ENCODE peak calls at places on chromosomes 11 and 22, in four cellular contexts. One of them, this sample, is unnamed.

GRCh38 chr22:37267128-37267587 is 15.2 kb upstream of the CYTH4 start:
- DNase-seq in upper lobe of right lung: peak; percentile 76
- DNase-seq in lower lobe of right lung: peak; percentile 71
- DNase-seq in adrenal gland: peak; percentile 39
- DNase-seq in this sample: no peak

GRCh38 chr11:31419669-31420068 is 50.0 kb downstream of the DNAJC24 start:
- DNase-seq in upper lobe of right lung: no peak
- DNase-seq in lower lobe of right lung: no peak
- DNase-seq in adrenal gland: no peak
- DNase-seq in this sample: no peak

GRCh38 chr11:111982019-111982464 is 43.2 kb upstream of the DLAT start:
- DNase-seq in upper lobe of right lung: peak; percentile 73
- DNase-seq in lower lobe of right lung: peak; percentile 75
- DNase-seq in adrenal gland: peak; percentile 76
- DNase-seq in this sample: peak; percentile 41

GRCh38 chr11:9726313-9727022 is 62.6 kb downstream of the SWAP70 start:
- DNase-seq in upper lobe of right lung: no peak
- DNase-seq in lower lobe of right lung: no peak
- DNase-seq in adrenal gland: no peak
- DNase-seq in this sample: peak; percentile 68

GRCh38 chr11:11218287-11218986 is 134.6 kb downstream of the CSNK2A3 start:
- DNase-seq in upper lobe of right lung: no peak
- DNase-seq in lower lobe of right lung: no peak
- DNase-seq in adrenal gland: peak; percentile 13
- DNase-seq in this sample: no peak

GRCh38 chr11:118139578-118139977 is 13.0 kb downstream of the SCN4B start:
- DNase-seq in upper lobe of right lung: peak; percentile 5
- DNase-seq in lower lobe of right lung: no peak
- DNase-seq in adrenal gland: no peak
- DNase-seq in this sample: no peak

GRCh38 chr11:32698579-32698978 is 95.9 kb downstream of the CCDC73 start:
- DNase-seq in upper lobe of right lung: no peak
- DNase-seq in lower lobe of right lung: no peak
- DNase-seq in adrenal gland: no peak
- DNase-seq in this sample: no peak

GRCh38 chr11:78336877-78337553 is 80.6 kb downstream of the GAB2 start:
- DNase-seq in upper lobe of right lung: no peak
- DNase-seq in lower lobe of right lung: no peak
- DNase-seq in adrenal gland: no peak
- DNase-seq in this sample: no peak

GRCh38 chr11:103773059-103773458 is 263.4 kb upstream of the DDI1 start:
- DNase-seq in upper lobe of right lung: no peak
- DNase-seq in lower lobe of right lung: no peak
- DNase-seq in adrenal gland: no peak
- DNase-seq in this sample: peak; percentile 56

GRCh38 chr11:76591416-76591815 is 79.1 kb downstream of the LRRC32 start:
- DNase-seq in upper lobe of right lung: no peak
- DNase-seq in lower lobe of right lung: no peak
- DNase-seq in adrenal gland: no peak
- DNase-seq in this sample: no peak

GRCh38 chr11:45580399-45580798 is 85.0 kb downstream of the CHST1 start:
- DNase-seq in upper lobe of right lung: peak; percentile 37
- DNase-seq in lower lobe of right lung: no peak
- DNase-seq in adrenal gland: peak; percentile 32
- DNase-seq in this sample: peak; percentile 45

GRCh38 chr11:122141757-122142156 is 25.7 kb upstream of the BLID start:
- DNase-seq in upper lobe of right lung: no peak
- DNase-seq in lower lobe of right lung: no peak
- DNase-seq in adrenal gland: no peak
- DNase-seq in this sample: no peak

GRCh38 chr11:84247931-84248330 is 961.8 kb upstream of the CCDC90B start:
- DNase-seq in upper lobe of right lung: no peak
- DNase-seq in lower lobe of right lung: no peak
- DNase-seq in adrenal gland: peak; percentile 68
- DNase-seq in this sample: no peak

GRCh38 chr11:12508151-12508740 is 130.9 kb downstream of the PARVA start:
- DNase-seq in upper lobe of right lung: no peak
- DNase-seq in lower lobe of right lung: no peak
- DNase-seq in adrenal gland: no peak
- DNase-seq in this sample: peak; percentile 35

GRCh38 chr22:17845340-17845739 is 71.1 kb upstream of the BID start:
- DNase-seq in upper lobe of right lung: no peak
- DNase-seq in lower lobe of right lung: no peak
- DNase-seq in adrenal gland: no peak
- DNase-seq in this sample: no peak

GRCh38 chr11:115869780-115870431 is 365.7 kb upstream of the CADM1 start:
- DNase-seq in upper lobe of right lung: peak; percentile 69
- DNase-seq in lower lobe of right lung: no peak
- DNase-seq in adrenal gland: peak; percentile 10
- DNase-seq in this sample: no peak

GRCh38 chr11:18011633-18012313 is 1.1 kb downstream of the SERGEF start:
- DNase-seq in upper lobe of right lung: no peak
- DNase-seq in lower lobe of right lung: no peak
- DNase-seq in adrenal gland: no peak
- DNase-seq in this sample: no peak

GRCh38 chr11:60370811-60371297 is 7.5 kb upstream of the MS4A7 start:
- DNase-seq in upper lobe of right lung: no peak
- DNase-seq in lower lobe of right lung: no peak
- DNase-seq in adrenal gland: no peak
- DNase-seq in this sample: peak; percentile 1

GRCh38 chr11:80365315-80365714 is 924.5 kb upstream of the TENM4 start:
- DNase-seq in upper lobe of right lung: no peak
- DNase-seq in lower lobe of right lung: no peak
- DNase-seq in adrenal gland: no peak
- DNase-seq in this sample: no peak

GRCh38 chr11:8989411-8989810 is 14.4 kb downstream of the NRIP3 start:
- DNase-seq in upper lobe of right lung: no peak
- DNase-seq in lower lobe of right lung: no peak
- DNase-seq in adrenal gland: no peak
- DNase-seq in this sample: no peak

GRCh38 chr11:67409261-67409666 is 5.4 kb downstream of the TBC1D10C start:
- DNase-seq in upper lobe of right lung: no peak
- DNase-seq in lower lobe of right lung: no peak
- DNase-seq in adrenal gland: no peak
- DNase-seq in this sample: no peak
- H3K4me3 ChIP-seq in upper lobe of right lung: peak overlapping the region; percentile 16
- H3K4me3 ChIP-seq in lower lobe of right lung: peak overlapping the region; percentile 36
- H3K4me3 ChIP-seq in adrenal gland: no peak overlapping the region
- H3K4me3 ChIP-seq in this sample: no peak overlapping the region

GRCh38 chr22:20554824-20555223 is 47.4 kb downstream of the MED15 start:
- DNase-seq in upper lobe of right lung: no peak
- DNase-seq in lower lobe of right lung: no peak
- DNase-seq in adrenal gland: no peak
- DNase-seq in this sample: no peak
- H3K27ac ChIP-seq in upper lobe of right lung: peak overlapping the region; percentile 86
- H3K27ac ChIP-seq in lower lobe of right lung: peak overlapping the region; percentile 87
- H3K27ac ChIP-seq in adrenal gland: no peak overlapping the region
- H3K27ac ChIP-seq in this sample: no peak overlapping the region

GRCh38 chr11:62122076-62122475 is 1.7 kb upstream of the INCENP start:
- DNase-seq in upper lobe of right lung: no peak
- DNase-seq in lower lobe of right lung: no peak
- DNase-seq in adrenal gland: no peak
- DNase-seq in this sample: no peak
- TF ChIP-seq CTCF in upper lobe of right lung: no peak
- TF ChIP-seq CTCF in lower lobe of right lung: no peak
- TF ChIP-seq CTCF in adrenal gland: no peak
- TF ChIP-seq CTCF in this sample: peak; percentile 42

DNA sequence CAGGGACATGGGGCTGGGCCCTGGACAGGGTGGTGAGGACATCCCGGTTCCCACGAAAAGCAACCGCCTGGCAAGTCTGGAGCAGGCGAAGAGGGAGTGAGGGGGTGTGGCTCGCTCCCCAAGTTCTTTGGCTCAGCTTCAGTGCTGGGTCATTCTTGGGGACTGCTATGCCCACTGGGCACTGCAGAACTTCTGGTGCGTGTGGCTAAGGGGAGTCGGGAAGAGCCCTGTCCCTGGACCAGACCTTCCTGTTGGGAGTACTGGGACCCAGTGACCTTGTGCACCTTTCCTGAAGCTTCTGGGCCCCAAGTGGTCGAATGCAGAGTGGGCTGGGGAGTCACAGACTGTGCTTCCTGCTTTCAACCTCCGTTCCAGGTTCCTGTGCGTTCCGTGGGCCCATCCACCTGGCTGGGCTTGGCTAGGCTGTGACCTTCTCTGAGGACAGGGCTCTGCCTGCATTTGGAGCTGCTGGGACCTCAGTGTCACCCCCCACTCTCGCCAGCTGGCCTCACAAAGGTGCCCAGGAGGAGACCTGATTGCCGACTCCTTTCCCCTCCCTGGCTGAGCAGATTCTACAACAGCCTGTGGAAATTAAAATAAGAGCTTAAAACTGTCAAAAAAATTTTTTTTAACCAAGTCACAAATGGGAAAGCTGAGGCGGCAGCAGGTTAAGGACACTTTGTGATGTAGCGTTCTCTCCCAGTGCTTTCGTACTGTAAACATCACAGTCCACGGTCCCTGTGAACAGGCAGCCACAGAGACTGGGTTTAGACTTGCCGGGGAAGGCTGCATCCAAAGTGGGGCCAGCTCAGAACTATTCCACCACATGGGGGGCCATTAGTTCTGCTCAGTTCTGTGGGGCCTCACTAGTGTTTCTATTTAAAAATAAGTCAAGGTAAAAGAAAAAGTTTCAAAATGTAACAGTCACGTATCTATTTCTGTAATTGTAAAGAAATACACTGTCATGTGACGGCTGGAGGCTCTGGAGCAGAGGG is 63.8 kb upstream of the WNT7B start:
- DNase-seq in upper lobe of right lung: peak; percentile 47
- DNase-seq in lower lobe of right lung: peak; percentile 26
- DNase-seq in adrenal gland: no peak
- DNase-seq in this sample: no peak
- H3K4me3 ChIP-seq in upper lobe of right lung: no peak overlapping the region
- H3K4me3 ChIP-seq in lower lobe of right lung: no peak overlapping the region
- H3K4me3 ChIP-seq in adrenal gland: no peak overlapping the region
- H3K4me3 ChIP-seq in this sample: no peak overlapping the region

GRCh38 chr11:91717169-91717568 is 507.4 kb upstream of the FAT3 start:
- DNase-seq in upper lobe of right lung: no peak
- DNase-seq in lower lobe of right lung: no peak
- DNase-seq in adrenal gland: no peak
- DNase-seq in this sample: no peak
- H3K27ac ChIP-seq in upper lobe of right lung: no peak overlapping the region
- H3K27ac ChIP-seq in lower lobe of right lung: no peak overlapping the region
- H3K27ac ChIP-seq in adrenal gland: no peak overlapping the region
- H3K27ac ChIP-seq in this sample: no peak overlapping the region

DNA sequence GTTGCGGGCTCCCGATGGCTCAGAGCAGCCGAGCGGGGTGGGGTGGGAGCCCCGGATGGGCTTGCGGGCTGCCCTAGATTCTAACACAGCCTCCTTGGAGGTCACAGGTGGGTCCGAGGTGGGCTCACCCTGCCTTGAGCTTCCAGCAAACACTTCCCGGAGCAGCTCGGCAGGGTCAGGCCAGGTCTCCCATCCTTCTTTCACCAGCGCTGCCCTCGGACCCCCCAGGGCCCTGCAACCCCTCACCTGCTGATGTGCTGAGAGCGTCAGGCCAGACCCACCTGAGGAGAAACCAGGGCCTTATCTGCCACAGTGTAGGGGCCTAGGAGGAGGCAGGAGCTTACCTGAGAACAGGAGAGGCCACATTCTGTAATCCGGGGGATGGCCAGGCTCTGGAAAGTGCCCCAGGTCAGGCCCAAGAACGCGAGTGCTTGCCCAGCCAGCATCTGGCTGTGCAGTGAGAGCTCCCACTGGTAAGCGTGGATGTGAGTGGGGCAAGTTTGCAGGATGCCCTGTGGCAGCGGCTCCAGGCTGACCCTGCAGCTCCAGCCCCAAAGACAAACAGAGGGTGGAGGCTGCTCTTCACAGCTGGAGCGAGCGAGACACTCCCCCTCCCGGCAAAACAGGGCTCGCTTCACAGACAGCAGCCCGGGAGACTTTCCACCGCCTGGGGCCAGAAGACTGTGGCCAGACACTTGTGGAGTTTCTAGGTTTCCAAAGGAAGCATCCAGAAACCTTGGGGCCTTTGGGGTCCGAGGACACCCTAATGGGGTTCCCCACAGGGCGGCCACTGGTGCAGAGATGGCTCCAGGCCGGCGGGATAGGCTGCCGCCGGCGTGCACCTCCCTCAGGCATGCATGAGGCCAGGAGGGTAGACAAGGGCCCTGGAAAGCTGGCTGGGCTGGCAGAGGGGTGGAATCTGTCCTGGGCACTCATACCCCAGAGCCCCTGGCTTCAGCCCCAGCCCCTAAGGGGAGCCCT is at the start of gene IL17REL:
- DNase-seq in upper lobe of right lung: peak; percentile 57
- DNase-seq in lower lobe of right lung: no peak
- DNase-seq in adrenal gland: no peak
- DNase-seq in this sample: no peak
- TF ChIP-seq CTCF in upper lobe of right lung: peak; percentile 4
- TF ChIP-seq CTCF in lower lobe of right lung: no peak
- TF ChIP-seq CTCF in adrenal gland: no peak
- TF ChIP-seq CTCF in this sample: peak; percentile 51

DNA sequence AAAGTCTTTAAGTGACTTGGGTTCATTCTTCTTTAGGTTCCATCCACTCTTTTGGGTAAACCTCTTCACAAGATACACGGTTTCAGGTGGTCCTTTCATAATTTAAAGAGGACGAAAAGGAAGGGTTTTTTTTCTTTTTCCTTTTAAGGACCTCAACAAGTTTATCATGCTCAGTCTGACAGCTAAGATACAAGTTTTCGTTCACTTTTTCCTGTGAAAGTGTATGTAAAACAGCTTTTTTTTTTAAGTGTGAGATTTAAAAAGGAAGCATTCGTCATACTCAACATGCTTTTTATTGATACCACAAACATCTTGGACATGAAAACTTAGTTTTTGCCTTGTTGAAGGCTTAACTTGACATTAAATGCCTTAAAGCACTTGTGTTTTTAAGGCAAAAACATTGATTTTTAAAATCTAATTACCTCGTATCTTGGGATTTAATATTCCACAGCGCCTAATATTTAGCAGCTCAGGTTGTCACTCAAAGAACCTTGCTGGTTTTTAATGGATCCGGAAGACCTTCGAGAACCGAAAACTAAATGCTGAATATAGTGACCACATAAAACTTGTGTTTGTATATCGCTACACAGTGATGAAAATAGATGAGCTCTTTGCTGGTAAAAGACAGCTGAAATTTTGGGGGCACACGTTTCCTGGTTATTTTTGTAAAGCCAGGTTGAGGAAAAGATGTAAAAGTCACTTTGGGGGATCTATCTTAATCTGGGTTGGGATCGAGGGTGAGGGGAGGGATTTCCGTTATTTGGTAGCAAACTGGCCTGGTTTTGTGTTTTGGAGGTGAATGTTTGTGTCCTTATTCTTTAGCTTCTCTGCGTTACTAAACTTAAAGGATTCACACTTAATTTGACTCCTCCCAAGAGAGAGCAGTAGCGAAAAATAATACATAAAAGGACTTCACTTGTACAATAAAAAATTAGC is 2.3 kb downstream of the PCF11 start:
- DNase-seq in upper lobe of right lung: no peak
- DNase-seq in lower lobe of right lung: no peak
- DNase-seq in adrenal gland: no peak
- DNase-seq in this sample: no peak
- H3K4me3 ChIP-seq in upper lobe of right lung: peak overlapping the region; percentile 90
- H3K4me3 ChIP-seq in lower lobe of right lung: peak overlapping the region; percentile 74
- H3K4me3 ChIP-seq in adrenal gland: peak overlapping the region; percentile 41
- H3K4me3 ChIP-seq in this sample: peak overlapping the region; percentile 95

GRCh38 chr11:57552479-57552878 is 15.0 kb downstream of the UBE2L6 start:
- DNase-seq in upper lobe of right lung: no peak
- DNase-seq in lower lobe of right lung: no peak
- DNase-seq in adrenal gland: peak; percentile 29
- DNase-seq in this sample: no peak
- H3K27ac ChIP-seq in upper lobe of right lung: no peak overlapping the region
- H3K27ac ChIP-seq in lower lobe of right lung: no peak overlapping the region
- H3K27ac ChIP-seq in adrenal gland: no peak overlapping the region
- H3K27ac ChIP-seq in this sample: no peak overlapping the region